ENCODE peak calls at places on chromosomes 1 and 21, in four cellular contexts. C, R, D and P are unnamed samples.

GRCh38 chr1:223378754-223379153 is 14.5 kb upstream of the CCDC185 start:
- DNase-seq in C (peak), R (no peak), D (no peak), P (no peak)

GRCh38 chr1:209601809-209602657 is 18.5 kb downstream of the CAMK1G start:
- DNase-seq in C (no peak), R (peak), D (peak), P (peak)

GRCh38 chr1:30629501-30629900 is 93.9 kb downstream of the MATN1 start:
- DNase-seq in C (no peak), R (no peak), D (no peak), P (no peak)

GRCh38 chr1:180563013-180563827 is 4.5 kb downstream of the OVAAL start:
- DNase-seq in C (peak), R (peak), D (no peak), P (no peak)

GRCh38 chr1:100643430-100644196 is 75.9 kb upstream of the VCAM1 start:
- DNase-seq in C (no peak), R (no peak), D (no peak), P (no peak)

GRCh38 chr1:153697873-153698647 is 19.6 kb downstream of the NPR1 start:
- DNase-seq in C (peak), R (no peak), D (peak), P (no peak)

GRCh38 chr1:24420547-24420946 is 4.9 kb downstream of the NIPAL3 start:
- DNase-seq in C (no peak), R (no peak), D (no peak), P (no peak)

GRCh38 chr1:25031601-25031965 is 101.5 kb upstream of the RUNX3 start:
- DNase-seq in C (no peak), R (no peak), D (no peak), P (no peak)

GRCh38 chr1:100542264-100542663 is 4.3 kb downstream of the GPR88 start:
- DNase-seq in C (no peak), R (no peak), D (no peak), P (no peak)

GRCh38 chr1:36083635-36084501 is at the start of gene TEKT2:
- DNase-seq in C (no peak), R (no peak), D (peak), P (peak)

GRCh38 chr1:220803401-220804201 is 16.9 kb downstream of the MTARC1 start:
- DNase-seq in C (peak), R (peak), D (no peak), P (peak)

GRCh38 chr1:43352351-43352705 is 6.5 kb upstream of the CDC20 start:
- DNase-seq in C (no peak), R (no peak), D (no peak), P (no peak)

GRCh38 chr1:179153217-179153616 is 71.3 kb downstream of the TOR3A start:
- DNase-seq in C (no peak), R (no peak), D (no peak), P (no peak)

GRCh38 chr1:10388387-10388715 is 10.5 kb upstream of the PGD start:
- DNase-seq in C (no peak), R (peak), D (no peak), P (no peak)

GRCh38 chr1:10386761-10387482 is 11.9 kb upstream of the PGD start:
- DNase-seq in C (no peak), R (no peak), D (no peak), P (no peak)

GRCh38 chr1:10384219-10384618 is 14.6 kb upstream of the PGD start:
- DNase-seq in C (no peak), R (no peak), D (no peak), P (no peak)

GRCh38 chr1:10389271-10389973 is 9.4 kb upstream of the PGD start:
- DNase-seq in C (no peak), R (no peak), D (no peak), P (no peak)

GRCh38 chr1:10387611-10388386 is 11.1 kb upstream of the PGD start:
- DNase-seq in C (no peak), R (no peak), D (no peak), P (no peak)
- TF ChIP-seq ELF4 in C (no peak), R (no peak), D (no peak), P (no peak)

GRCh38 chr1:108154323-108154722 is 45.8 kb downstream of the SLC25A24 start:
- DNase-seq in C (no peak), R (no peak), D (no peak), P (no peak)
- TF ChIP-seq ELF4 in C (no peak), R (no peak), D (no peak), P (no peak)

DNA sequence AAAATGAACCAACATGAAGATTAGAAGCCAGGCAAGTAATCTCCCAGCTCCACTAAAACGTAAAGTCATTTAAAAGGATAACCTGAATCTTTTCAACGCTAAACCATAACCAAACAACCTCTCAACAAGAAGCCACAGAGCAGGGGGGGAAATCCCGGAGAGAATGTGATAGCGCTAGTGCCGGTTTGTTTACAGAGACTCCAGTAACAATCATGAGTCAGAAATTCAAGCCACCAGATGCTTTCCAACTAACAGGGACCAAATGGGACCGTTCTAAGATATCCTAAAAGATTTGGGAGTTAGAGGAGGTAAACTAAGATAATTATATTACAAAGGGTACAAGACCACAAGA is 847 bp downstream of the DCAF8 start:
- DNase-seq in C (peak), R (peak), D (no peak), P (peak)
- TF ChIP-seq ELF4 in C (no peak), R (no peak), D (no peak), P (no peak)

GRCh38 chr21:34774750-34775149 is 106.0 kb downstream of the CLIC6 start:
- DNase-seq in C (no peak), R (peak), D (no peak), P (no peak)

GRCh38 chr21:34766862-34767261 is 98.1 kb downstream of the CLIC6 start:
- DNase-seq in C (no peak), R (no peak), D (no peak), P (no peak)

GRCh38 chr21:34768326-34768725 is 99.5 kb downstream of the CLIC6 start:
- DNase-seq in C (no peak), R (no peak), D (no peak), P (no peak)

GRCh38 chr21:34771512-34772028 is 102.8 kb downstream of the CLIC6 start:
- DNase-seq in C (no peak), R (peak), D (no peak), P (no peak)

GRCh38 chr21:34770581-34770980 is 101.8 kb downstream of the CLIC6 start:
- DNase-seq in C (no peak), R (no peak), D (no peak), P (no peak)
- TF ChIP-seq ELF4 in C (no peak), R (no peak), D (no peak), P (no peak)

DNA sequence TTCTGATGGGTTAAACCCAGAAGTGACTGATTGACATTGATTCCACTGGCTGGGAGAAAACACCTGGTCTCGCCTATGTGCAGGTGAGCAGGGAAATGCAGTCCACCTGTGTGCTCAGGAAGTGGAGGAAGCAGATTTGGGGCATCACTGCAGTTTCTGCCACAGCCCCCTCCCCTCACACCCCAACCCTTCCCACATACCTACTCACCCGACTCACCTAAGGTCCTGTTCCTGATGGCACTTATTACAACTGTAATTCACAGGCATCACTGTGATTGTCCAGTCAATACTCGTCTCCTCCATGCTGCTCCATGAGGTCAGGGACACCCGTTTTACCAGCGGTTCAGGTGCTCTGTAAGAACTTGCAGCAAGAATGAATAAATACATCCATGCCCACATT is 68.5 kb downstream of the PCP4 start:
- DNase-seq in C (no peak), R (no peak), D (no peak), P (no peak)
- TF ChIP-seq ELF4 in C (no peak), R (no peak), D (no peak), P (no peak)

DNA sequence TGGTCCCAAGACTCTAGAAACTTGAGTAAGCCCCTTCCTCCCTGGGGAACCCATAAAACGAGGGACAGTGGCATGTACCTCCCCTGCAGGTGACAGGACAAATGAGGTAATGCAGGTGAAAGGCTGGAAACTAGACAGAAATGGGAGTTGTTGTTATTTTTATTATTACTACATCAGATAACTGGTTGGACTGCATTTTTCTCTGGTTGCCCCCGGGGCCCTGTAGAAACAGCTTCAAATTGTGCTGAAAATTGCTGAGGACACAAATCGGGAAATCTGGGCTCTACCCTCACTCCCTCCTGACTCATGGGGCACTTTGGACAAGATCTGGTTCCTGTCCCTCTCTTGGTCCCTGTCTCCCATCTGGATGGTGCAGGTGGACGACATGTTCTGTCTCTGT is 132.3 kb upstream of the WNT4 start:
- DNase-seq in C (no peak), R (no peak), D (no peak), P (no peak)
- TF ChIP-seq ELF4 in C (no peak), R (no peak), D (no peak), P (no peak)

DNA sequence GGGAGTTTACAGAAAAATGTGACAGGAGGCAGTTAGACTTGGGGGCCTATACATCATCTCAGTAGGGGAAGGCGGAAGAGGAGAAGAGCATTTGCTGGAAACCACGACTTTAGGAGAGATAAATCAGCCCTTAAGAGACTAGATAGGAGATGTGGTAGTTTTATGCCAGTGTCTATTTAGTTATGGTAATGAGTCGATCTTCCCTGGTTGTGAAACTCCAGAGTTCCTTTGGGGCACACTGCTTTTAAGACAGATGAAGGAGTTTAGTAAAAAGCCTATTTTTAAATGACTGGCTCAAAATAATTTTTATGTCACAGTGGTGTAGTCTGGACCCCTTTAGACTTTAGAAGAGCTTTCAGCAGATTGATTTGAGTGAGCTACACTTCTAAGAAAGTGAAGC is 7.8 kb downstream of the PGM1 start:
- DNase-seq in C (no peak), R (no peak), D (no peak), P (no peak)
- TF ChIP-seq ELF4 in C (no peak), R (no peak), D (no peak), P (no peak)

DNA sequence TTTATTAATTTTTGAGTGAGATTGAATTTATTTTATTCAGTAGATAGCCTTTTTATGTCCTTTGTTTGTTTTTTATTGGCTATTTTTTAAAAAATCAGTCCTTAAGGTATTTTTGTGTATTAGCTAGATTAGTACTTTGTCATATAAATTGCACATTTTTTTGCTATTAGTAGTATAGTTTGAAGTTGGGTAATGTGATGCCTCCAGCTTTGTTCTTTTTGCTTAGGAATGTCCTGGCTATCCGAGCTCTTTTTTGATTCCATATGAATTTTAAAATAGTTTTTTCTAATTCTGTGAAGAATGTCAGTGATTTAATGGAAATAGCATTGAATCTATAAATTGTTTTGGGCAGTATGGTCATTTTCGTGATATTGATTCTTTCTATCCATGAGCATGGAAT is 80.4 kb downstream of the MAN1A2 start:
- DNase-seq in C (no peak), R (no peak), D (no peak), P (no peak)
- TF ChIP-seq ELF4 in C (no peak), R (no peak), D (no peak), P (no peak)

DNA sequence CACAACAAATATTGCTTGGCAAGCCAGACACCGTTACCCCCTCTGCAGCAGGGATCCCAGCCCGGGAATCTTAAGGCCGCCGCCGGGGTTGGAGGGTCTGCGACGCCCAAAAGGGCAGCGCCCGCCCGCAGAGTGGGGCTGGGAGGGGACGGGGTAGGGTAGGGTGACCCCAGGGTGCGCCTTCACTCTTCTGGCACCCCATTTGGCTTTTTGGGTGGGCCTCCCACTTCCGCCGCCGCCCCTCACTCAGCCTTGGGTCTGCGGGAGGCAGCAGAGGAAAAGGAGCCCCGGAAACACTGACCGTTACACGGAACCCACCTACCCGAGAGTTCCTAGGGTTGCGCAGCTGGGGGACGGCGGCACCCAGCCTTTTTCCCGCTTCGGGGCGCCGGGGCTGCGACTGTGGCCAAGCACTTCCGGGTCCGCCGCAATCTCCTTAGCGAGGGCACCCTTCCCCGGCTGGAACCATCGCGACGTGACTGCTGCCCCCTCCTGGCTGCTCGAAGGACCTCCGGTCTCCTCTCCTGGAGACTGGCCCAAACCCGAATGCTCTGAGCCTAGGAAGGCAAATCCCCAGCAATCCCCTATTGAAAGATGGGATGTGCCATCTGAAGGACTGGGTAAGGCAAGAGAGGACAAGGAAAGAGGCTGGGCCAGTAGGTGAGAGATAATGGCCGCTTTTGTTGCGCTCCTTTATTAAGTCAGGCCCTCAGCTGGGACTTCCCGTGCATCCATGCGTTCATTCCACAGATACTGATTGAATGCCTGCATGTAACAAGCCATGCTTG is at the start of gene PIGC:
- DNase-seq in C (peak), R (peak), D (peak), P (peak)
- TF ChIP-seq ELF4 in C (peak), R (peak), D (no peak), P (peak)

GRCh38 chr1:2307206-2307605 is 79.1 kb downstream of the SKI start:
- DNase-seq in C (no peak), R (no peak), D (no peak), P (no peak)
- TF ChIP-seq ELF4 in C (no peak), R (no peak), D (no peak), P (no peak)